ENCODE peak calls at places on chromosomes 3 and 15, in nine cellular contexts. One of them, this sample, is unnamed.

GRCh38 chr3:45608885-45609284 is 14.3 kb downstream of the LIMD1 start:
- DNase-seq in cardiac muscle cell: peak
- DNase-seq in heart left ventricle: no peak
- DNase-seq in body of pancreas: peak
- DNase-seq in AG04450: no peak
- DNase-seq in mesenchymal stem cell: peak
- DNase-seq in astrocyte: peak
- DNase-seq in colonic mucosa: no peak
- DNase-seq in aorta: no peak
- DNase-seq in this sample: no peak

GRCh38 chr3:48594431-48595049 is 589 bp downstream of the COL7A1 start:
- DNase-seq in cardiac muscle cell: peak
- DNase-seq in heart left ventricle: no peak
- DNase-seq in body of pancreas: no peak
- DNase-seq in AG04450: no peak
- DNase-seq in mesenchymal stem cell: peak
- DNase-seq in astrocyte: no peak
- DNase-seq in colonic mucosa: no peak
- DNase-seq in aorta: no peak
- DNase-seq in this sample: no peak

GRCh38 chr3:100020876-100021644 is 93.2 kb downstream of the FILIP1L start:
- DNase-seq in cardiac muscle cell: peak
- DNase-seq in heart left ventricle: no peak
- DNase-seq in body of pancreas: no peak
- DNase-seq in AG04450: no peak
- DNase-seq in mesenchymal stem cell: no peak
- DNase-seq in astrocyte: peak
- DNase-seq in colonic mucosa: no peak
- DNase-seq in aorta: no peak
- DNase-seq in this sample: no peak

GRCh38 chr15:33608714-33609113 is 297.9 kb downstream of the RYR3 start:
- DNase-seq in cardiac muscle cell: no peak
- DNase-seq in heart left ventricle: no peak
- DNase-seq in body of pancreas: no peak
- DNase-seq in AG04450: no peak
- DNase-seq in mesenchymal stem cell: no peak
- DNase-seq in astrocyte: no peak
- DNase-seq in colonic mucosa: no peak
- DNase-seq in aorta: no peak
- DNase-seq in this sample: peak

GRCh38 chr15:41777421-41777973 is 3.2 kb downstream of the MAPKBP1 start:
- DNase-seq in cardiac muscle cell: no peak
- DNase-seq in heart left ventricle: no peak
- DNase-seq in body of pancreas: no peak
- DNase-seq in AG04450: no peak
- DNase-seq in mesenchymal stem cell: no peak
- DNase-seq in astrocyte: peak
- DNase-seq in colonic mucosa: no peak
- DNase-seq in aorta: no peak
- DNase-seq in this sample: no peak

GRCh38 chr15:88178631-88179030 is 77.9 kb downstream of the NTRK3 start:
- DNase-seq in cardiac muscle cell: no peak
- DNase-seq in heart left ventricle: no peak
- DNase-seq in body of pancreas: no peak
- DNase-seq in AG04450: no peak
- DNase-seq in mesenchymal stem cell: no peak
- DNase-seq in astrocyte: no peak
- DNase-seq in colonic mucosa: no peak
- DNase-seq in aorta: no peak
- DNase-seq in this sample: no peak

GRCh38 chr3:39234705-39235104 is 42.3 kb upstream of the XIRP1 start:
- DNase-seq in cardiac muscle cell: no peak
- DNase-seq in heart left ventricle: no peak
- DNase-seq in body of pancreas: no peak
- DNase-seq in AG04450: no peak
- DNase-seq in mesenchymal stem cell: no peak
- DNase-seq in astrocyte: no peak
- DNase-seq in colonic mucosa: no peak
- DNase-seq in aorta: no peak
- DNase-seq in this sample: no peak

GRCh38 chr3:71304684-71305083 is 278.8 kb downstream of the FOXP1 start:
- DNase-seq in cardiac muscle cell: peak
- DNase-seq in heart left ventricle: peak
- DNase-seq in body of pancreas: peak
- DNase-seq in AG04450: no peak
- DNase-seq in mesenchymal stem cell: peak
- DNase-seq in astrocyte: peak
- DNase-seq in colonic mucosa: no peak
- DNase-seq in aorta: no peak
- DNase-seq in this sample: peak

GRCh38 chr15:92158426-92158825 is 235.3 kb upstream of the ST8SIA2 start:
- DNase-seq in cardiac muscle cell: no peak
- DNase-seq in heart left ventricle: no peak
- DNase-seq in body of pancreas: no peak
- DNase-seq in AG04450: no peak
- DNase-seq in mesenchymal stem cell: no peak
- DNase-seq in astrocyte: peak
- DNase-seq in colonic mucosa: peak
- DNase-seq in aorta: no peak
- DNase-seq in this sample: no peak

GRCh38 chr3:128369881-128370642 is 96.6 kb downstream of the DNAJB8 start:
- DNase-seq in cardiac muscle cell: no peak
- DNase-seq in heart left ventricle: no peak
- DNase-seq in body of pancreas: no peak
- DNase-seq in AG04450: no peak
- DNase-seq in mesenchymal stem cell: no peak
- DNase-seq in astrocyte: no peak
- DNase-seq in colonic mucosa: no peak
- DNase-seq in aorta: peak
- DNase-seq in this sample: no peak

GRCh38 chr15:48177383-48177874 is 666 bp downstream of the MYEF2 start:
- DNase-seq in cardiac muscle cell: peak
- DNase-seq in heart left ventricle: no peak
- DNase-seq in body of pancreas: peak
- DNase-seq in AG04450: no peak
- DNase-seq in mesenchymal stem cell: peak
- DNase-seq in astrocyte: peak
- DNase-seq in colonic mucosa: no peak
- DNase-seq in aorta: no peak
- DNase-seq in this sample: peak

GRCh38 chr3:44825264-44825925 is 36.3 kb upstream of the TMEM42 start:
- DNase-seq in cardiac muscle cell: peak
- DNase-seq in heart left ventricle: no peak
- DNase-seq in body of pancreas: no peak
- DNase-seq in AG04450: peak
- DNase-seq in mesenchymal stem cell: peak
- DNase-seq in astrocyte: peak
- DNase-seq in colonic mucosa: no peak
- DNase-seq in aorta: no peak
- DNase-seq in this sample: no peak

GRCh38 chr3:126367316-126367805 is 10.2 kb upstream of the KLF15 start:
- DNase-seq in cardiac muscle cell: no peak
- DNase-seq in heart left ventricle: no peak
- DNase-seq in body of pancreas: peak
- DNase-seq in AG04450: no peak
- DNase-seq in mesenchymal stem cell: no peak
- DNase-seq in astrocyte: no peak
- DNase-seq in colonic mucosa: no peak
- DNase-seq in aorta: peak
- DNase-seq in this sample: no peak

GRCh38 chr3:69119138-69119537 is 3.3 kb downstream of the LMOD3 start:
- DNase-seq in cardiac muscle cell: no peak
- DNase-seq in heart left ventricle: no peak
- DNase-seq in body of pancreas: no peak
- DNase-seq in AG04450: no peak
- DNase-seq in mesenchymal stem cell: no peak
- DNase-seq in astrocyte: no peak
- DNase-seq in colonic mucosa: no peak
- DNase-seq in aorta: no peak
- DNase-seq in this sample: no peak
- H3K27ac ChIP-seq in cardiac muscle cell: no peak
- H3K27ac ChIP-seq in heart left ventricle: no peak
- H3K27ac ChIP-seq in body of pancreas: no peak
- H3K27ac ChIP-seq in AG04450: no peak
- H3K27ac ChIP-seq in mesenchymal stem cell: no peak
- H3K27ac ChIP-seq in astrocyte: no peak
- H3K27ac ChIP-seq in colonic mucosa: no peak
- H3K27ac ChIP-seq in aorta: no peak
- H3K27ac ChIP-seq in this sample: no peak

DNA sequence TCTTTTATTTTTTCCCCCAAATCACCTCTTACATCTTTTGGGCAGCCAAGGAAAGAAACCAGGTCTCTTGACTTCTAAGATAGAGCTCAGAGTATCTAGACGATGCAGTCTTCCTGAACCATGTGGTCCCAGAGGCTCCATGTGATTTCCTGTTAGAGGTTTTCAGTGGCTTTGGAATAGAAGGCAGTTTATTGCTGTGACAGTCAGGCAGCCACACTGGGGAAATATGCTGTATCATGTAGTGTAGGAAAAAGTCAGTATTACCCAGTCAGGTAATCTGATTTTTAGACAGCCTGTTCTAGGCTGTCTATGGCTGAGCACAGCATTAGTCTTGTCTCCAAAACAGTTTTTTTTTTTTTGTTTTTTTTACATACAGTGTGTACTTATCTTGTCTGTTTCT is 294.3 kb downstream of the THSD4 start:
- DNase-seq in cardiac muscle cell: no peak
- DNase-seq in heart left ventricle: no peak
- DNase-seq in body of pancreas: no peak
- DNase-seq in AG04450: no peak
- DNase-seq in mesenchymal stem cell: no peak
- DNase-seq in astrocyte: no peak
- DNase-seq in colonic mucosa: no peak
- DNase-seq in aorta: no peak
- DNase-seq in this sample: peak
- H3K27ac ChIP-seq in cardiac muscle cell: no peak
- H3K27ac ChIP-seq in heart left ventricle: no peak
- H3K27ac ChIP-seq in body of pancreas: no peak
- H3K27ac ChIP-seq in AG04450: no peak
- H3K27ac ChIP-seq in mesenchymal stem cell: no peak
- H3K27ac ChIP-seq in astrocyte: no peak
- H3K27ac ChIP-seq in colonic mucosa: peak
- H3K27ac ChIP-seq in aorta: no peak
- H3K27ac ChIP-seq in this sample: no peak

GRCh38 chr3:181955566-181955965 is 243.8 kb downstream of the SOX2 start:
- DNase-seq in cardiac muscle cell: no peak
- DNase-seq in heart left ventricle: no peak
- DNase-seq in body of pancreas: no peak
- DNase-seq in AG04450: no peak
- DNase-seq in mesenchymal stem cell: no peak
- DNase-seq in astrocyte: no peak
- DNase-seq in colonic mucosa: no peak
- DNase-seq in aorta: no peak
- DNase-seq in this sample: no peak
- H3K27ac ChIP-seq in cardiac muscle cell: no peak
- H3K27ac ChIP-seq in heart left ventricle: no peak
- H3K27ac ChIP-seq in body of pancreas: no peak
- H3K27ac ChIP-seq in AG04450: no peak
- H3K27ac ChIP-seq in mesenchymal stem cell: no peak
- H3K27ac ChIP-seq in astrocyte: no peak
- H3K27ac ChIP-seq in colonic mucosa: no peak
- H3K27ac ChIP-seq in aorta: no peak
- H3K27ac ChIP-seq in this sample: no peak

DNA sequence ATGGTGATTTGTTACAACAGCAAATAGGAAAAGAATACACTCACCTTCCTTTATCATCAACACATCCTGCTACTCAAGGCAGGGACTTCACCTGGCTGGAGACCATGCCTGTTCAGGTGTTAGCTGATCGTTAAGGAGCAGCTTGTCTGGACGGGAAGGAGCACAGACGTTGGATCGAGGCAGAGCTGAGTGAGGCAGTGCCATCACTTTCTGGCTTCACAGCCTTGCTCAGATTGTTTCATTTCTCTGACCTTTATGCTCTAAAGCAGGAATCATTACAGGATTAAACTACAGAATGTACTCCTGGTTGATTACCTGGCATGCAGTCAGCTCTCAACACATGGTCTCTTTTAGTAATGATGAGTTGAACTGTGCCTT is 119.0 kb upstream of the NR2E3 start:
- DNase-seq in cardiac muscle cell: no peak
- DNase-seq in heart left ventricle: no peak
- DNase-seq in body of pancreas: no peak
- DNase-seq in AG04450: no peak
- DNase-seq in mesenchymal stem cell: no peak
- DNase-seq in astrocyte: no peak
- DNase-seq in colonic mucosa: no peak
- DNase-seq in aorta: no peak
- DNase-seq in this sample: no peak
- H3K27ac ChIP-seq in cardiac muscle cell: no peak
- H3K27ac ChIP-seq in heart left ventricle: peak
- H3K27ac ChIP-seq in body of pancreas: peak
- H3K27ac ChIP-seq in AG04450: peak
- H3K27ac ChIP-seq in mesenchymal stem cell: peak
- H3K27ac ChIP-seq in astrocyte: peak
- H3K27ac ChIP-seq in colonic mucosa: no peak
- H3K27ac ChIP-seq in aorta: no peak
- H3K27ac ChIP-seq in this sample: no peak

GRCh38 chr3:37141676-37142075 is 32.7 kb downstream of the LRRFIP2 start:
- DNase-seq in cardiac muscle cell: no peak
- DNase-seq in heart left ventricle: no peak
- DNase-seq in body of pancreas: no peak
- DNase-seq in AG04450: no peak
- DNase-seq in mesenchymal stem cell: no peak
- DNase-seq in astrocyte: no peak
- DNase-seq in colonic mucosa: no peak
- DNase-seq in aorta: no peak
- DNase-seq in this sample: no peak
- H3K27ac ChIP-seq in cardiac muscle cell: no peak
- H3K27ac ChIP-seq in heart left ventricle: no peak
- H3K27ac ChIP-seq in body of pancreas: no peak
- H3K27ac ChIP-seq in AG04450: no peak
- H3K27ac ChIP-seq in mesenchymal stem cell: no peak
- H3K27ac ChIP-seq in astrocyte: no peak
- H3K27ac ChIP-seq in colonic mucosa: no peak
- H3K27ac ChIP-seq in aorta: no peak
- H3K27ac ChIP-seq in this sample: no peak

This sample was measured in A673.